ENCODE peak calls at places on chromosomes 11 and 22, in six cellular contexts. J is breast epithelium, X is dorsolateral prefrontal cortex, T is substantia nigra, N is PC-3, Q is H9. E is an unnamed sample.

GRCh38 chr11:105357764-105358163 is 218.2 kb upstream of the CARD18 start:
- DNase-seq in J (no peak), X (no peak), T (no peak), N (peak), Q (no peak), E (no peak)

GRCh38 chr11:93652161-93652597 is 9.3 kb upstream of the CEP295 start:
- DNase-seq in J (no peak), X (no peak), T (no peak), N (peak), Q (no peak), E (no peak)

GRCh38 chr11:548700-549603 is 11.6 kb downstream of the LMNTD2 start:
- DNase-seq in J (no peak), X (no peak), T (no peak), N (no peak), Q (no peak), E (no peak)

GRCh38 chr11:115385211-115385610 is 119.0 kb downstream of the CADM1 start:
- DNase-seq in J (no peak), X (no peak), T (no peak), N (no peak), Q (no peak), E (no peak)

GRCh38 chr22:38697055-38697980 is 3.4 kb downstream of the JOSD1 start:
- DNase-seq in J (no peak), X (no peak), T (no peak), N (peak), Q (no peak), E (no peak)

GRCh38 chr11:57480409-57481137 is 20.2 kb downstream of the RTN4RL2 start:
- DNase-seq in J (peak), X (peak), T (no peak), N (peak), Q (peak), E (no peak)

GRCh38 chr11:110173775-110174644 is 80.8 kb downstream of the ZC3H12C start:
- DNase-seq in J (no peak), X (peak), T (peak), N (peak), Q (peak), E (peak)

GRCh38 chr11:3823303-3823702 is 14.9 kb downstream of the PGAP2 start:
- DNase-seq in J (no peak), X (no peak), T (no peak), N (peak), Q (no peak), E (no peak)

GRCh38 chr11:35142481-35143207 is 3.7 kb downstream of the CD44 start:
- DNase-seq in J (no peak), X (no peak), T (no peak), N (peak), Q (no peak), E (no peak)
- H3K27ac ChIP-seq in J (peak), X (no peak), T (no peak), N (peak), Q (no peak), E (no peak)

GRCh38 chr11:59710136-59710847 is 3.4 kb downstream of the OR10V1 start:
- DNase-seq in J (no peak), X (no peak), T (no peak), N (no peak), Q (no peak), E (no peak)

GRCh38 chr11:59719556-59719955 is 5.9 kb upstream of the OR10V1 start:
- DNase-seq in J (no peak), X (no peak), T (no peak), N (no peak), Q (no peak), E (no peak)

GRCh38 chr11:59713745-59714144 is at the start of gene OR10V1:
- DNase-seq in J (no peak), X (no peak), T (no peak), N (no peak), Q (no peak), E (no peak)

GRCh38 chr11:59716051-59716450 is 2.4 kb upstream of the OR10V1 start:
- DNase-seq in J (no peak), X (no peak), T (no peak), N (no peak), Q (no peak), E (no peak)
- H3K27ac ChIP-seq in J (no peak), X (no peak), T (no peak), N (no peak), Q (no peak), E (no peak)

GRCh38 chr11:73808052-73808451 is 20.4 kb downstream of the MRPL48 start:
- DNase-seq in J (no peak), X (no peak), T (no peak), N (no peak), Q (no peak), E (no peak)

GRCh38 chr11:73810637-73811036 is 23.0 kb downstream of the MRPL48 start:
- DNase-seq in J (no peak), X (no peak), T (no peak), N (no peak), Q (no peak), E (no peak)

GRCh38 chr11:73814812-73815211 is 27.1 kb downstream of the MRPL48 start:
- DNase-seq in J (no peak), X (no peak), T (no peak), N (no peak), Q (no peak), E (no peak)

GRCh38 chr11:73812234-73812633 is 24.6 kb downstream of the MRPL48 start:
- DNase-seq in J (no peak), X (no peak), T (no peak), N (no peak), Q (no peak), E (no peak)
- H3K27ac ChIP-seq in J (no peak), X (no peak), T (no peak), N (no peak), Q (no peak), E (no peak)

DNA sequence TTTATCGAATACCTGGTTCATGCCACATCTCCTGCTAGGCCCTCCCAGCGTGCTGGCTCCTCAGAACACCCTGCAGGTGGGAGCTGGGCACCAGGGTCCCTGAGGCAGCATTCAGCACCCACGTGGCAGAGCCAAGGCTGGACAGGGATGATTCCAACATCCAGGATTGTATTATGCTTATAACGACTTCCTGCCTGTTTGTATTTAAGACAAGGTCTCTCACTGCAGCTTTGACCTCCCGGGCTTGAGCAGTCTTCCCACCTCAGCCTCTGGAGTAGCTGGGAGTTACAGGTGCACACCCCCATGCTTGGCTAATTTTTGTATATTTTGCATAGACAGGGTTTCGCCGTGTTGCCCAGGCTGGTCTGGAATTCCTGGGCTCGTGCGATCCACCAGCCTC is 64.7 kb upstream of the WNT7B start:
- DNase-seq in J (peak), X (no peak), T (no peak), N (no peak), Q (no peak), E (no peak)
- H3K27ac ChIP-seq in J (peak), X (peak), T (no peak), N (peak), Q (no peak), E (no peak)

GRCh38 chr22:18048441-18048898 is 24.1 kb upstream of the MICAL3 start:
- DNase-seq in J (no peak), X (no peak), T (no peak), N (no peak), Q (no peak), E (no peak)
- H3K27ac ChIP-seq in J (peak), X (no peak), T (no peak), N (no peak), Q (no peak), E (no peak)

GRCh38 chr22:43434601-43435311 is 22.9 kb downstream of the MPPED1 start:
- DNase-seq in J (no peak), X (peak), T (no peak), N (no peak), Q (peak), E (no peak)
- H3K27ac ChIP-seq in J (no peak), X (peak), T (no peak), N (no peak), Q (no peak), E (no peak)

GRCh38 chr11:45774023-45774655 is 30.8 kb upstream of the SLC35C1 start:
- DNase-seq in J (peak), X (no peak), T (no peak), N (no peak), Q (no peak), E (no peak)
- H3K27ac ChIP-seq in J (no peak), X (no peak), T (no peak), N (no peak), Q (no peak), E (no peak)